ENCODE peak calls at places on chromosomes 7 and 10, in nine cellular contexts. K is thyroid gland, C is HFF-Myc, F is epithelial cell of proximal tubule, P is IMR-90, X is astrocyte, J is upper lobe of right lung, V is cardiac fibroblast, R is fibroblast of lung. O is an unnamed sample.

GRCh38 chr7:134903073-134903790 is 83.1 kb upstream of the AGBL3 start:
- DNase-seq in K (no peak), C (no peak), F (no peak), P (no peak), X (peak; percentile 77), J (no peak), V (peak; percentile 48), R (peak; percentile 83), O (no peak)

GRCh38 chr7:5243295-5243694 is 39.4 kb upstream of the SLC29A4 start:
- DNase-seq in K (no peak), C (no peak), F (no peak), P (no peak), X (no peak), J (no peak), V (no peak), R (no peak), O (no peak)

GRCh38 chr7:13988765-13989137 is 715 bp downstream of the ETV1 start:
- DNase-seq in K (peak; percentile 28), C (no peak), F (peak; percentile 13), P (peak; percentile 26), X (peak; percentile 23), J (no peak), V (peak; percentile 33), R (peak; percentile 44), O (peak; percentile 31)

GRCh38 chr10:13784067-13784466 is 197.3 kb downstream of the PRPF18 start:
- DNase-seq in K (peak; percentile 17), C (peak; percentile 24), F (no peak), P (peak; percentile 64), X (peak; percentile 30), J (no peak), V (peak; percentile 50), R (peak; percentile 50), O (no peak)

GRCh38 chr7:69177941-69178494 is 420.3 kb upstream of the AUTS2 start:
- DNase-seq in K (no peak), C (no peak), F (no peak), P (no peak), X (peak; percentile 73), J (no peak), V (peak; percentile 2), R (peak; percentile 78), O (peak; percentile 4)

GRCh38 chr10:92690211-92691041 is 671 bp downstream of the HHEX start:
- DNase-seq in K (peak; percentile 37), C (no peak), F (no peak), P (peak; percentile 69), X (peak; percentile 57), J (peak; percentile 87), V (peak; percentile 62), R (peak; percentile 75), O (peak; percentile 72)

GRCh38 chr7:159022238-159022993 is 122.3 kb downstream of the VIPR2 start:
- DNase-seq in K (no peak), C (no peak), F (no peak), P (no peak), X (no peak), J (no peak), V (no peak), R (no peak), O (no peak)

GRCh38 chr7:149473251-149473650 is 12.4 kb upstream of the ZNF777 start:
- DNase-seq in K (no peak), C (no peak), F (no peak), P (no peak), X (no peak), J (no peak), V (no peak), R (no peak), O (no peak)

GRCh38 chr10:102673961-102674511 is 29.8 kb downstream of the TRIM8 start:
- DNase-seq in K (peak; percentile 80), C (peak; percentile 41), F (no peak), P (peak; percentile 75), X (peak; percentile 71), J (peak; percentile 78), V (peak; percentile 88), R (peak; percentile 81), O (peak; percentile 86)

GRCh38 chr7:153470004-153470671 is 582.1 kb upstream of the DPP6 start:
- DNase-seq in K (peak; percentile 62), C (no peak), F (no peak), P (no peak), X (no peak), J (no peak), V (no peak), R (no peak), O (no peak)
- TF ChIP-seq CTCF in K (no peak), C (no peak), F (no peak), P (no peak), X (no peak), J (no peak), V (no peak), R (no peak), O (no peak)

GRCh38 chr10:121322776-121323175 is 275.5 kb downstream of the FGFR2 start:
- DNase-seq in K (no peak), C (no peak), F (no peak), P (no peak), X (no peak), J (no peak), V (no peak), R (no peak), O (no peak)

GRCh38 chr10:121325490-121326231 is 272.6 kb downstream of the FGFR2 start:
- DNase-seq in K (no peak), C (no peak), F (no peak), P (no peak), X (peak; percentile 2), J (no peak), V (no peak), R (peak; percentile 9), O (no peak)

GRCh38 chr10:121326905-121327304 is 271.3 kb downstream of the FGFR2 start:
- DNase-seq in K (no peak), C (no peak), F (no peak), P (no peak), X (no peak), J (no peak), V (no peak), R (no peak), O (no peak)

GRCh38 chr10:121323448-121323847 is 274.8 kb downstream of the FGFR2 start:
- DNase-seq in K (no peak), C (no peak), F (no peak), P (no peak), X (no peak), J (no peak), V (no peak), R (no peak), O (no peak)

DNA sequence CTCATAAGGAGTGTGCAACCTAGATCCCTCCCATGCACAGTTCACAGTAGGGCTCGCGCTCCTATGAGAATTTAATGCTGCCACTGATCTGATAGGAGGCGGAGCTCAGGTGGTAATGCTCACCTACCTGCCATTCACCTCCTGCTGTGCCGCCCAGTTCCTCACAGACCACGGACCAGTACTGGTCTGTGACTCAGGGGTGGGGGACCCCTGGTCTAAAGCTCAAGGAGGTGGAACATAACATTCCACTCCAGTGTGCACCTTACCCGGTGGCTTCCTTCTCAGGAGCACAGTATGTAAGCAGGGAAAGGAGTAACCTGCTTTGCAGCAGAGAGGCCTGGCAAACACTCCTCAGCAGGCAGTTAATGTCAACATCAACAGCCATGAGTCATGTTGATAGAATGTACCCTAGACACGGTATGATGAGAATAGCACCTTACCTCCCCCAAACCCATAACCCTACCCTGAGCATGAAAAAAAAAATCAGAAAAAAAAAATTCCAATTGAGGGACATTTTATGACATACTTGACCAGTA is 273.5 kb downstream of the FGFR2 start:
- DNase-seq in K (peak; percentile 87), C (no peak), F (peak; percentile 52), P (no peak), X (no peak), J (no peak), V (no peak), R (no peak), O (no peak)
- TF ChIP-seq CTCF in K (no peak), C (no peak), F (no peak), P (no peak), X (no peak), J (no peak), V (no peak), R (no peak), O (no peak)

GRCh38 chr10:91552260-91552659 is 80.6 kb downstream of the PPP1R3C start:
- DNase-seq in K (no peak), C (no peak), F (no peak), P (no peak), X (no peak), J (no peak), V (no peak), R (no peak), O (no peak)

GRCh38 chr10:91555455-91555854 is 77.4 kb downstream of the PPP1R3C start:
- DNase-seq in K (no peak), C (no peak), F (no peak), P (no peak), X (no peak), J (no peak), V (no peak), R (no peak), O (no peak)

GRCh38 chr10:91551856-91552255 is 81.0 kb downstream of the PPP1R3C start:
- DNase-seq in K (peak; percentile 15), C (peak; percentile 37), F (no peak), P (peak; percentile 80), X (peak; percentile 47), J (no peak), V (peak; percentile 87), R (peak; percentile 66), O (peak; percentile 86)

GRCh38 chr10:91549296-91549695 is 83.6 kb downstream of the PPP1R3C start:
- DNase-seq in K (no peak), C (no peak), F (no peak), P (no peak), X (no peak), J (no peak), V (no peak), R (peak; percentile 8), O (no peak)

GRCh38 chr10:91552706-91553105 is 80.2 kb downstream of the PPP1R3C start:
- DNase-seq in K (peak; percentile 27), C (no peak), F (no peak), P (peak; percentile 18), X (no peak), J (no peak), V (peak; percentile 43), R (no peak), O (peak; percentile 43)
- TF ChIP-seq CTCF in K (peak; percentile 36), C (peak; percentile 40), F (peak; percentile 79), P (peak; percentile 46), X (peak; percentile 14), J (peak; percentile 37), V (peak; percentile 75), R (peak; percentile 49), O (peak; percentile 62)

GRCh38 chr10:132847856-132848255 is 61.9 kb upstream of the NKX6-2 start:
- DNase-seq in K (peak; percentile 74), C (no peak), F (no peak), P (no peak), X (no peak), J (peak; percentile 41), V (no peak), R (no peak), O (no peak)
- TF ChIP-seq CTCF in K (no peak), C (no peak), F (no peak), P (no peak), X (no peak), J (no peak), V (no peak), R (no peak), O (no peak)

O was measured in fibroblast of pulmonary artery.